ENCODE peak calls at places on chromosomes 16 and 17, in four cellular contexts. T, I, F and E are unnamed samples.

GRCh38 chr17:78117027-78117981 is 11.3 kb downstream of the TMC6 start:
- DNase-seq in T (no peak), F (no peak), I (no peak), E (no peak)

GRCh38 chr17:38434178-38434665 is 6.0 kb downstream of the ARHGAP23 start:
- DNase-seq in I (no peak), F (no peak), T (no peak), E (no peak)

GRCh38 chr16:57977418-57978069 is 6.6 kb upstream of the CNGB1 start:
- DNase-seq in I (no peak), F (no peak), T (no peak), E (no peak)

GRCh38 chr16:66486773-66487579 is 59.9 kb downstream of the BEAN1 start:
- DNase-seq in F (peak), T (no peak), I (peak), E (peak)

GRCh38 chr17:2975469-2975958 is 87.9 kb downstream of the OR1D5 start:
- DNase-seq in F (peak), I (no peak), T (no peak), E (no peak)

GRCh38 chr16:81706327-81707295 is 72.5 kb upstream of the PLCG2 start:
- DNase-seq in I (no peak), T (no peak), F (no peak), E (no peak)

GRCh38 chr17:68384941-68385340 is 72.4 kb downstream of the WIPI1 start:
- DNase-seq in T (no peak), I (no peak), F (no peak), E (no peak)

GRCh38 chr16:89619880-89620279 is 6.4 kb downstream of the DPEP1 start:
- DNase-seq in I (no peak), T (no peak), F (no peak), E (no peak)

GRCh38 chr17:81067331-81067730 is 32.4 kb downstream of the BAIAP2 start:
- DNase-seq in T (no peak), I (no peak), F (no peak), E (peak)

GRCh38 chr16:69482410-69482951 is 58.1 kb downstream of the CYB5B start:
- DNase-seq in F (no peak), T (no peak), I (peak), E (peak)

GRCh38 chr17:53142890-53143289 is 679.8 kb upstream of the KIF2B start:
- DNase-seq in F (no peak), T (no peak), I (no peak), E (peak)
- H2AFZ ChIP-seq in F (peak), T (peak), I (no peak), E (no peak)

GRCh38 chr17:57902117-57902799 is 52.4 kb upstream of the MRPS23 start:
- DNase-seq in T (no peak), I (no peak), F (no peak), E (no peak)
- H3K27ac ChIP-seq in T (no peak), I (no peak), F (peak), E (no peak)

DNA sequence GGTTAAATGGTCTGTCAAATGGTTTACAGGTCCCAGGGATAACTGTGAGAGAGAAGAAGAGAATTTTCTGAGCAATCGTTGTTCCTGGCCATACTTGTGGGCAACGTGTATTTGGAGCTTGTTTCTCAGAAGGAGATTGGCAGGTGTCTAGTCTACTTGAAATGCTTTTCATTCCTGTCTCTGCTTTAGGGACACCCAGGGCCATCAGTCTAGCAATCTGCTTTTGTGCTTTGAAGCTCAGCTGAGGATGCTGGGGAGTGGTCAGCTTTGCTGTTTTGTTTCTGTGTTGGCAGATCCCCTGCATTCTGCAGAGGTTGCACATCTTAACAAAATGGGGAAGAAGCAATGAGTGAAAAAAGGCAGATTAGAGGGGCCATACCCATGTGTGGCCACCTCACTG is 193.7 kb downstream of the SHISA9 start:
- DNase-seq in I (no peak), F (no peak), T (no peak), E (no peak)
- H2AFZ ChIP-seq in I (no peak), F (no peak), T (no peak), E (no peak)

DNA sequence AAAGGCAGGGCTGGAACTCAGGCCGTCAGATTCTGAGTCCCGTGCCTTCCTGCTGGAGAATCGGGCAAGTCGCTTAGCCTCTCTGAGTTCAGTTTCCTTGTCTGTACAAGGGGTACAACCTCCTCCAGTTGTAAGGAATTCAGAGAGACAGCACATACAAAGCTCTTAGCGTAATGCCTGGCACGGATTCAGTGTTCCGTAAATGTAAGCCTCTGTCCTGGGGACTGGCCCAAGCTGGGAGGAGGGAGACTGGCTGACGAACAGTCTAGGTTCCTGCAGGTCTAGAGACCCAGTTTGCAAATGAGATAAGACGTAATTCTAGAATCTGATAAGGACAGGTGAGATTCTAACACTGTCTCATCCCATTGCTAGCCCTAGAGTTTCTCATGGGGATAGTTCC is 9.9 kb downstream of the METTL22 start:
- DNase-seq in I (no peak), T (no peak), F (no peak), E (peak)
- H3K27ac ChIP-seq in I (no peak), T (no peak), F (no peak), E (no peak)

DNA sequence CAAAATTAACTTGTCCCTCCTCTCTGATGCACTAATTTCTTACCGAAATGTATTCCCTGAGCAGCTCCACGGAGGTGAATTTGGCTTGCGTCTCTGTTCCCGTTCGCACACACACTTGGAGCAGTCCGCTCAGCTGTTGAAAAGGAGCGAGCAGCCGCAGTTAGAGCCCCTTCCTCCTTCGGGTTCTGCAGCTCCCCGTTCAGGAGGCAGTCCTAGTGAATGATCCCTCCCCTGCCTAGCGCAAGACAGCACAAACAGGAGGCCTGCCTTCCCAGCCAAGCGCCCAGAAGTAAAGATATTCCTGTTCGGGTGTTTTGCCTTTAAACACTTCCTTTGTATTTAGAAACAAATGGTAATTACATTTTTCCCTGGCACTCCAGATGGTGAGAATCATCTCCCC is 64.7 kb downstream of the ABCC12 start:
- DNase-seq in F (no peak), T (no peak), I (no peak), E (no peak)
- H2AFZ ChIP-seq in F (no peak), T (peak), I (no peak), E (no peak)

GRCh38 chr17:40548491-40548981 is 16.7 kb downstream of the CCR7 start:
- DNase-seq in I (no peak), T (no peak), F (no peak), E (no peak)

GRCh38 chr17:40548982-40549680 is 16.1 kb downstream of the CCR7 start:
- DNase-seq in I (peak), T (no peak), F (peak), E (peak)

GRCh38 chr17:40551874-40552768 is 13.2 kb downstream of the CCR7 start:
- DNase-seq in T (no peak), F (no peak), I (peak), E (peak)

GRCh38 chr17:40551091-40551873 is 14.0 kb downstream of the CCR7 start:
- DNase-seq in I (peak), T (no peak), F (peak), E (peak)

GRCh38 chr17:40550608-40551007 is 14.7 kb downstream of the CCR7 start:
- DNase-seq in T (no peak), F (peak), I (peak), E (peak)
- H3K27ac ChIP-seq in T (no peak), F (peak), I (peak), E (peak)

DNA sequence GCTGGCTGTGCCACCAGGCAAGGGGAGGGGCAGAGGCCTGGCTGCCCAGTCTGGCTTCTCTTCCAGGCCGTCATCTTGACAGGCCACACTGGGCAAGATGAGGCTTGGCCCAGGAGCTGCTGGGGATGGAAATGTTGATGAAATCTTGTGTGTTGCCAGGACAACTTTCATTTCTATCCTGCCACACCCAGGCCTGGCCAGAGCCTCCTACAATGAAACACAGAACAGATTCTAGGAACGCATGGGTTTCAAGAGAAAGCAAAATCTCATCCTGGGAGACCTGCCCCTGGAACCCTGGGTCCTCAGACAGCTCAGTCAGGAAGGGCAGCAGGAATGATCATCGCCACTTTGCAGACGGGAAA is 9.3 kb downstream of the HEXIM2 start:
- DNase-seq in T (no peak), I (peak), F (peak), E (peak)
- H2AFZ ChIP-seq in T (no peak), I (peak), F (peak), E (peak)

GRCh38 chr17:66951605-66951953 is 12.9 kb upstream of the CACNG4 start:
- DNase-seq in F (peak), I (no peak), T (no peak), E (no peak)

GRCh38 chr17:66953661-66954060 is 10.8 kb upstream of the CACNG4 start:
- DNase-seq in I (no peak), T (no peak), F (no peak), E (no peak)

GRCh38 chr17:66952681-66953638 is 11.5 kb upstream of the CACNG4 start:
- DNase-seq in T (no peak), F (no peak), I (no peak), E (no peak)

GRCh38 chr17:66950886-66951604 is 13.5 kb upstream of the CACNG4 start:
- DNase-seq in I (no peak), F (no peak), T (no peak), E (no peak)

DNA sequence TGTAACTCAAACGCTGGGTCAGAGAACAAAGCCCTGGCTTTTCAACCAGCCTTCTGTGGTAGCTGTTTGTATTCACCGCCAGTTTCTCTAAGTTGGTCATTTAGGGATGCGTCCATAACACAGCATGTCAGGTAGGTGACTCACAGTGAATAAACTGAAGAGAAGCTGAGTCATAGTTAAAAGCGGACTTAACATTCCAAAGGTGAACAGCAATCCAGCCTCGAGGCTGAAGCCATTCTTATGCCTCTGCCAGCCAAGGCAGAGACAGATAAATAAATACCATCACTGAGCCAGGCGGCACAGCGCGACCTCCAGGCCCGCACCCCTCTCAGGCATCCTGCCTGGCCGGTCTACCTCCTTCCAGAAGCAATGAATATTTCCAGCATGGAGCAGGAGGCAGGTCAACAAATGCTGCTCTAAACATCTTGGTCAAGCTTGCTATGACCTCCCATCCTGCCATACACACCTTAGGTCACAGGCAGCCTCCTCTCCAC is 12.4 kb upstream of the CACNG4 start:
- DNase-seq in T (peak), F (peak), I (peak), E (peak)
- H3K27ac ChIP-seq in T (peak), F (peak), I (peak), E (no peak)

DNA sequence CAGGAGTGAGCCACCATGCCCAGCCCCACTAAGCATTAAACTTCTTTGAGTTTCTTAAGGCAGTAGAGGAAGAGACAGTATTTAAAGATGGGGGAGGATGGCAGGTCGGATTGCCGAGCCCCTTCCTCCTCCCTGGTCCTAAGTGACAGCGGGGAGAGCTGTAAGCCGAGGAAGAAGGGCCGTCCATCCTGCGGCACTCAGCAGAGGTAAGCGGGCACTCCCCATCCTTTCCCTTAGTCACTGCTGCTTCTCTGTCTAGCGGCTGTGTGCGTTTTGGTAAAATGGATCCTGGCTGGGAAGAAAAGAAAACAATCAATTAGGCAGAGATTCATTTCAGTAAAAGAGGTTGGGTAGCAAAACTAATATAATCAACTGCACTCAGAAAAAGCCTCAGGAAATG is 13.9 kb downstream of the DNAAF1 start:
- DNase-seq in T (no peak), I (no peak), F (no peak), E (no peak)
- H2AFZ ChIP-seq in T (no peak), I (no peak), F (no peak), E (no peak)

DNA sequence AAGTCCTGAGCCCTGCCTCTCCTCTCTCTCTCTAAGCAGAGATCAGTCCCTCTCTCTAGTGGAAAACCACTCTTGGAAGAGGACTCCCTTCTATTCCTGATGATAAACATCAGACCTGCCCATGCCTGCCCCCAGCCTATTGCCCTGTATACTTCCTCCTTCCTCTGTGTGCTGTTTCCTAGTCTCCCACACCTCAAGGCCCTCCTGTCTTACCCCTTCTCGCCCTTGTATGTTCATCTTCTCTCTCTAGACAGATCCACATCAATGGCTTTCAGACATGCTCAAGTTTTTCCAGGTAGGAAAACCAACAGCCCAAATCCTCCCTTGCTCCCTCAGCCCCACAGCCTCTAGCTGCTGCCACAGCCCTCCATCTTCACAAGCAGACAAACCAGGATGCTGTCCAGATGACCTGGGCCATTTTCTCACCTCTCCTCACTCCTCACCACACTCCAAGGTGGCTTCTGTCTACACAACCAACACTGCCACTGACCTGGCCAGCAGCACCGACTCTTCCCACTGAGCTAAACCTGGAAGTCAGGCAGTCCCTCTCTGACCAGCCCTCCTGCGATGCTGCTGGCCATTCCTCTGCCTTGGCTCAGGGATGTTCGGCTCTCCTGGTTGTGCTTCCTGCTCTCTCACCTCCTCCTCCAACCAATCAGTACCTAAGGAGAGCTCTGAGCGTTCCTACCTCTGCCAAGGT is 36.3 kb downstream of the MARF1 start:
- DNase-seq in I (no peak), T (no peak), F (no peak), E (no peak)
- H3K27ac ChIP-seq in I (no peak), T (no peak), F (no peak), E (no peak)